ENCODE peak calls at places on chromosomes 11 and 22, in four cellular contexts. One of them, this sample, is unnamed.
A peak's percentile ranks its signal among the peaks of the same experiment; 100 is the strongest.

GRCh38 chr11:5197538-5197937 is 2.9 kb downstream of the OR51V1 start:
- DNase-seq in NCI-H1105: no peak
- DNase-seq in A172: no peak
- DNase-seq in endothelial cell: no peak
- DNase-seq in this sample: no peak

GRCh38 chr11:112795142-112795815 is 165.9 kb upstream of the NCAM1 start:
- DNase-seq in NCI-H1105: no peak
- DNase-seq in A172: peak; percentile 55
- DNase-seq in endothelial cell: peak; percentile 63
- DNase-seq in this sample: no peak

GRCh38 chr11:17552392-17553248 is 5.6 kb downstream of the OTOG start:
- DNase-seq in NCI-H1105: no peak
- DNase-seq in A172: no peak
- DNase-seq in endothelial cell: no peak
- DNase-seq in this sample: no peak

GRCh38 chr11:12100886-12101285 is 9.5 kb upstream of the MICAL2 start:
- DNase-seq in NCI-H1105: no peak
- DNase-seq in A172: no peak
- DNase-seq in endothelial cell: no peak
- DNase-seq in this sample: no peak

GRCh38 chr11:130677486-130678153 is 229.2 kb downstream of the ADAMTS15 start:
- DNase-seq in NCI-H1105: no peak
- DNase-seq in A172: peak; percentile 88
- DNase-seq in endothelial cell: no peak
- DNase-seq in this sample: no peak

GRCh38 chr11:30360741-30361140 is 37.8 kb downstream of the ARL14EP start:
- DNase-seq in NCI-H1105: no peak
- DNase-seq in A172: no peak
- DNase-seq in endothelial cell: no peak
- DNase-seq in this sample: no peak

GRCh38 chr11:19187880-19188279 is 13.9 kb downstream of the CSRP3 start:
- DNase-seq in NCI-H1105: no peak
- DNase-seq in A172: no peak
- DNase-seq in endothelial cell: no peak
- DNase-seq in this sample: no peak

GRCh38 chr11:46315033-46315738 is 32.1 kb upstream of the DGKZ start:
- DNase-seq in NCI-H1105: no peak
- DNase-seq in A172: peak; percentile 85
- DNase-seq in endothelial cell: peak; percentile 83
- DNase-seq in this sample: peak; percentile 87

GRCh38 chr11:61384271-61385242 is 7.8 kb upstream of the TMEM216 start:
- DNase-seq in NCI-H1105: no peak
- DNase-seq in A172: no peak
- DNase-seq in endothelial cell: peak; percentile 26
- DNase-seq in this sample: no peak

GRCh38 chr11:117591316-117592039 is 205.5 kb downstream of the DSCAML1 start:
- DNase-seq in NCI-H1105: no peak
- DNase-seq in A172: no peak
- DNase-seq in endothelial cell: no peak
- DNase-seq in this sample: no peak

GRCh38 chr11:33643167-33643817 is 57.3 kb downstream of the C11orf91 start:
- DNase-seq in NCI-H1105: no peak
- DNase-seq in A172: no peak
- DNase-seq in endothelial cell: no peak
- DNase-seq in this sample: no peak

GRCh38 chr11:79413258-79413657 is 27.6 kb downstream of the TENM4 start:
- DNase-seq in NCI-H1105: peak; percentile 10
- DNase-seq in A172: peak; percentile 82
- DNase-seq in endothelial cell: peak; percentile 13
- DNase-seq in this sample: peak; percentile 76

GRCh38 chr22:35808377-35808776 is 90.7 kb downstream of the APOL5 start:
- DNase-seq in NCI-H1105: no peak
- DNase-seq in A172: no peak
- DNase-seq in endothelial cell: no peak
- DNase-seq in this sample: no peak

GRCh38 chr11:12377824-12378593 is 638 bp downstream of the PARVA start:
- DNase-seq in NCI-H1105: peak; percentile 59
- DNase-seq in A172: peak; percentile 83
- DNase-seq in endothelial cell: peak; percentile 73
- DNase-seq in this sample: peak; percentile 81

This sample was measured in ecto neural progenitor cell.